ENCODE peak calls at places on chromosomes 13 and 19, in seven cellular contexts. One of them, this sample, is unnamed.

GRCh38 chr13:62088155-62088554 is 672.5 kb upstream of the PCDH20 start:
- DNase-seq in choroid plexus epithelial cell: no peak
- DNase-seq in thoracic aorta: no peak
- DNase-seq in lower leg skin: no peak
- DNase-seq in brain microvascular endothelial cell: no peak
- DNase-seq in tibial nerve: no peak
- DNase-seq in pancreas: no peak
- DNase-seq in this sample: no peak

GRCh38 chr13:41614671-41615519 is 157.5 kb downstream of the RGCC start:
- DNase-seq in choroid plexus epithelial cell: peak
- DNase-seq in thoracic aorta: no peak
- DNase-seq in lower leg skin: no peak
- DNase-seq in brain microvascular endothelial cell: no peak
- DNase-seq in tibial nerve: no peak
- DNase-seq in pancreas: no peak
- DNase-seq in this sample: peak

GRCh38 chr13:34011552-34012085 is 193.7 kb downstream of the RFC3 start:
- DNase-seq in choroid plexus epithelial cell: no peak
- DNase-seq in thoracic aorta: no peak
- DNase-seq in lower leg skin: no peak
- DNase-seq in brain microvascular endothelial cell: no peak
- DNase-seq in tibial nerve: no peak
- DNase-seq in pancreas: no peak
- DNase-seq in this sample: no peak

GRCh38 chr19:11152318-11153062 is 3.1 kb downstream of the SPC24 start:
- DNase-seq in choroid plexus epithelial cell: peak
- DNase-seq in thoracic aorta: no peak
- DNase-seq in lower leg skin: peak
- DNase-seq in brain microvascular endothelial cell: no peak
- DNase-seq in tibial nerve: peak
- DNase-seq in pancreas: peak
- DNase-seq in this sample: peak

GRCh38 chr19:3573162-3573857 is 566 bp downstream of the HMG20B start:
- DNase-seq in choroid plexus epithelial cell: peak
- DNase-seq in thoracic aorta: no peak
- DNase-seq in lower leg skin: no peak
- DNase-seq in brain microvascular endothelial cell: no peak
- DNase-seq in tibial nerve: no peak
- DNase-seq in pancreas: no peak
- DNase-seq in this sample: no peak

GRCh38 chr19:12834976-12835757 is 788 bp upstream of the RTBDN start:
- DNase-seq in choroid plexus epithelial cell: no peak
- DNase-seq in thoracic aorta: no peak
- DNase-seq in lower leg skin: no peak
- DNase-seq in brain microvascular endothelial cell: no peak
- DNase-seq in tibial nerve: no peak
- DNase-seq in pancreas: peak
- DNase-seq in this sample: no peak

GRCh38 chr19:2302319-2303208 is 5.4 kb downstream of the LINGO3 start:
- DNase-seq in choroid plexus epithelial cell: peak
- DNase-seq in thoracic aorta: no peak
- DNase-seq in lower leg skin: no peak
- DNase-seq in brain microvascular endothelial cell: peak
- DNase-seq in tibial nerve: no peak
- DNase-seq in pancreas: no peak
- DNase-seq in this sample: peak

GRCh38 chr19:29836409-29836825 is 24.6 kb downstream of the CCNE1 start:
- DNase-seq in choroid plexus epithelial cell: no peak
- DNase-seq in thoracic aorta: no peak
- DNase-seq in lower leg skin: no peak
- DNase-seq in brain microvascular endothelial cell: no peak
- DNase-seq in tibial nerve: no peak
- DNase-seq in pancreas: no peak
- DNase-seq in this sample: no peak

GRCh38 chr13:111211789-111212516 is 96.8 kb downstream of the ARHGEF7 start:
- DNase-seq in choroid plexus epithelial cell: peak
- DNase-seq in thoracic aorta: no peak
- DNase-seq in lower leg skin: no peak
- DNase-seq in brain microvascular endothelial cell: peak
- DNase-seq in tibial nerve: no peak
- DNase-seq in pancreas: no peak
- DNase-seq in this sample: peak

GRCh38 chr19:28539759-28540158 is 673.2 kb downstream of the UQCRFS1 start:
- DNase-seq in choroid plexus epithelial cell: no peak
- DNase-seq in thoracic aorta: no peak
- DNase-seq in lower leg skin: no peak
- DNase-seq in brain microvascular endothelial cell: no peak
- DNase-seq in tibial nerve: no peak
- DNase-seq in pancreas: no peak
- DNase-seq in this sample: no peak

GRCh38 chr13:97286317-97287046 is 64.3 kb downstream of the MBNL2 start:
- DNase-seq in choroid plexus epithelial cell: no peak
- DNase-seq in thoracic aorta: no peak
- DNase-seq in lower leg skin: no peak
- DNase-seq in brain microvascular endothelial cell: no peak
- DNase-seq in tibial nerve: no peak
- DNase-seq in pancreas: no peak
- DNase-seq in this sample: no peak

GRCh38 chr19:54390942-54391577 is 24.2 kb upstream of the TTYH1 start:
- DNase-seq in choroid plexus epithelial cell: peak
- DNase-seq in thoracic aorta: no peak
- DNase-seq in lower leg skin: no peak
- DNase-seq in brain microvascular endothelial cell: peak
- DNase-seq in tibial nerve: no peak
- DNase-seq in pancreas: peak
- DNase-seq in this sample: peak

GRCh38 chr13:36183901-36184300 is 30.5 kb downstream of the SOHLH2 start:
- DNase-seq in choroid plexus epithelial cell: no peak
- DNase-seq in thoracic aorta: no peak
- DNase-seq in lower leg skin: no peak
- DNase-seq in brain microvascular endothelial cell: no peak
- DNase-seq in tibial nerve: no peak
- DNase-seq in pancreas: no peak
- DNase-seq in this sample: no peak

GRCh38 chr13:106433066-106433465 is 102.4 kb downstream of the EFNB2 start:
- DNase-seq in choroid plexus epithelial cell: no peak
- DNase-seq in thoracic aorta: no peak
- DNase-seq in lower leg skin: no peak
- DNase-seq in brain microvascular endothelial cell: no peak
- DNase-seq in tibial nerve: no peak
- DNase-seq in pancreas: no peak
- DNase-seq in this sample: no peak

GRCh38 chr13:87130401-87130800 is 540.8 kb upstream of the SLITRK5 start:
- DNase-seq in choroid plexus epithelial cell: peak
- DNase-seq in thoracic aorta: no peak
- DNase-seq in lower leg skin: no peak
- DNase-seq in brain microvascular endothelial cell: no peak
- DNase-seq in tibial nerve: no peak
- DNase-seq in pancreas: no peak
- DNase-seq in this sample: no peak

GRCh38 chr13:98317573-98318171 is 140.6 kb upstream of the RNF113B start:
- DNase-seq in choroid plexus epithelial cell: no peak
- DNase-seq in thoracic aorta: no peak
- DNase-seq in lower leg skin: no peak
- DNase-seq in brain microvascular endothelial cell: no peak
- DNase-seq in tibial nerve: no peak
- DNase-seq in pancreas: no peak
- DNase-seq in this sample: no peak

GRCh38 chr13:22880756-22881701 is 299.8 kb upstream of the SGCG start:
- DNase-seq in choroid plexus epithelial cell: no peak
- DNase-seq in thoracic aorta: no peak
- DNase-seq in lower leg skin: no peak
- DNase-seq in brain microvascular endothelial cell: no peak
- DNase-seq in tibial nerve: no peak
- DNase-seq in pancreas: no peak
- DNase-seq in this sample: no peak

GRCh38 chr19:29260477-29261317 is 47.7 kb upstream of the UQCRFS1 start:
- DNase-seq in choroid plexus epithelial cell: peak
- DNase-seq in thoracic aorta: no peak
- DNase-seq in lower leg skin: no peak
- DNase-seq in brain microvascular endothelial cell: no peak
- DNase-seq in tibial nerve: no peak
- DNase-seq in pancreas: no peak
- DNase-seq in this sample: peak

GRCh38 chr19:1671716-1672037 is 19.3 kb upstream of the TCF3 start:
- DNase-seq in choroid plexus epithelial cell: no peak
- DNase-seq in thoracic aorta: no peak
- DNase-seq in lower leg skin: no peak
- DNase-seq in brain microvascular endothelial cell: no peak
- DNase-seq in tibial nerve: no peak
- DNase-seq in pancreas: no peak
- DNase-seq in this sample: no peak

GRCh38 chr19:2116507-2116906 is 19.8 kb downstream of the IZUMO4 start:
- DNase-seq in choroid plexus epithelial cell: no peak
- DNase-seq in thoracic aorta: no peak
- DNase-seq in lower leg skin: no peak
- DNase-seq in brain microvascular endothelial cell: no peak
- DNase-seq in tibial nerve: no peak
- DNase-seq in pancreas: peak
- DNase-seq in this sample: no peak

GRCh38 chr19:38869836-38870607 is 8.1 kb downstream of the RINL start:
- DNase-seq in choroid plexus epithelial cell: peak
- DNase-seq in thoracic aorta: no peak
- DNase-seq in lower leg skin: peak
- DNase-seq in brain microvascular endothelial cell: peak
- DNase-seq in tibial nerve: peak
- DNase-seq in pancreas: peak
- DNase-seq in this sample: peak

GRCh38 chr13:61608138-61608537 is 192.5 kb upstream of the PCDH20 start:
- DNase-seq in choroid plexus epithelial cell: no peak
- DNase-seq in thoracic aorta: no peak
- DNase-seq in lower leg skin: no peak
- DNase-seq in brain microvascular endothelial cell: no peak
- DNase-seq in tibial nerve: no peak
- DNase-seq in pancreas: no peak
- DNase-seq in this sample: no peak

GRCh38 chr13:19618925-19619324 is 14.5 kb upstream of the MPHOSPH8 start:
- DNase-seq in choroid plexus epithelial cell: peak
- DNase-seq in thoracic aorta: no peak
- DNase-seq in lower leg skin: no peak
- DNase-seq in brain microvascular endothelial cell: peak
- DNase-seq in tibial nerve: no peak
- DNase-seq in pancreas: no peak
- DNase-seq in this sample: peak

DNA sequence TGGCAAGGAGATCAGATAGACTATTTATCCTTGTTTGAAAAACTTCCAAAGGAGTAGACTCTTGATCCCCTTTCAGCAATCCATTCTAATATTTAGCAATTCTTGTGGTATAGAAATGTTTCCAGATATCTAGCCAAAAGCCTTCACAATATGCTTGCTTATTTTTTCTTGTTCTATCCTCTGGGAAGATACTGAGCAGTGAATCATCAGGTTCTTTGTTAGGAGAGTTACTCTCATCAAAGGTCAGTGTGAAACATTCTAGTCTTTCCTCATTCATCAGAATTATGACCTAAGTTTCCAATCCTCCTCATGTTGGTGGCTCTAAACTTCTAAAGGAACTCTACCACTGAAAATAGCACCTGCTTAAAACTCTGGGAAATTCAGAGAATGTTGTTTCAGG is 3.9 kb downstream of the GPC6 start:
- DNase-seq in choroid plexus epithelial cell: peak
- DNase-seq in thoracic aorta: no peak
- DNase-seq in lower leg skin: no peak
- DNase-seq in brain microvascular endothelial cell: no peak
- DNase-seq in tibial nerve: no peak
- DNase-seq in pancreas: no peak
- DNase-seq in this sample: peak
- H3K4me3 ChIP-seq in choroid plexus epithelial cell: no peak
- H3K4me3 ChIP-seq in thoracic aorta: peak
- H3K4me3 ChIP-seq in lower leg skin: no peak
- H3K4me3 ChIP-seq in brain microvascular endothelial cell: peak
- H3K4me3 ChIP-seq in tibial nerve: no peak
- H3K4me3 ChIP-seq in pancreas: no peak
- H3K4me3 ChIP-seq in this sample: peak

GRCh38 chr13:26502826-26503225 is 54.7 kb upstream of the WASF3 start:
- DNase-seq in choroid plexus epithelial cell: peak
- DNase-seq in thoracic aorta: no peak
- DNase-seq in lower leg skin: peak
- DNase-seq in brain microvascular endothelial cell: peak
- DNase-seq in tibial nerve: peak
- DNase-seq in pancreas: no peak
- DNase-seq in this sample: peak
- TF ChIP-seq CTCF in choroid plexus epithelial cell: peak
- TF ChIP-seq CTCF in thoracic aorta: no peak
- TF ChIP-seq CTCF in lower leg skin: no peak
- TF ChIP-seq CTCF in brain microvascular endothelial cell: peak
- TF ChIP-seq CTCF in tibial nerve: no peak
- TF ChIP-seq CTCF in pancreas: no peak
- TF ChIP-seq CTCF in this sample: peak

GRCh38 chr19:50427997-50428425 is 4.7 kb upstream of the MYBPC2 start:
- DNase-seq in choroid plexus epithelial cell: peak
- DNase-seq in thoracic aorta: no peak
- DNase-seq in lower leg skin: peak
- DNase-seq in brain microvascular endothelial cell: peak
- DNase-seq in tibial nerve: peak
- DNase-seq in pancreas: peak
- DNase-seq in this sample: peak
- H3K4me3 ChIP-seq in choroid plexus epithelial cell: peak
- H3K4me3 ChIP-seq in thoracic aorta: peak
- H3K4me3 ChIP-seq in lower leg skin: no peak
- H3K4me3 ChIP-seq in brain microvascular endothelial cell: peak
- H3K4me3 ChIP-seq in tibial nerve: peak
- H3K4me3 ChIP-seq in pancreas: peak
- H3K4me3 ChIP-seq in this sample: peak

GRCh38 chr19:41754596-41754995 is 734 bp upstream of the CEACAM6 start:
- DNase-seq in choroid plexus epithelial cell: no peak
- DNase-seq in thoracic aorta: no peak
- DNase-seq in lower leg skin: no peak
- DNase-seq in brain microvascular endothelial cell: no peak
- DNase-seq in tibial nerve: no peak
- DNase-seq in pancreas: no peak
- DNase-seq in this sample: no peak

GRCh38 chr19:41748012-41748411 is 7.3 kb upstream of the CEACAM6 start:
- DNase-seq in choroid plexus epithelial cell: no peak
- DNase-seq in thoracic aorta: no peak
- DNase-seq in lower leg skin: no peak
- DNase-seq in brain microvascular endothelial cell: no peak
- DNase-seq in tibial nerve: no peak
- DNase-seq in pancreas: no peak
- DNase-seq in this sample: no peak

GRCh38 chr19:41755328-41755913 is at the start of gene CEACAM6:
- DNase-seq in choroid plexus epithelial cell: no peak
- DNase-seq in thoracic aorta: no peak
- DNase-seq in lower leg skin: peak
- DNase-seq in brain microvascular endothelial cell: no peak
- DNase-seq in tibial nerve: no peak
- DNase-seq in pancreas: no peak
- DNase-seq in this sample: no peak

GRCh38 chr19:41753936-41754529 is 1.3 kb upstream of the CEACAM6 start:
- DNase-seq in choroid plexus epithelial cell: peak
- DNase-seq in thoracic aorta: no peak
- DNase-seq in lower leg skin: peak
- DNase-seq in brain microvascular endothelial cell: peak
- DNase-seq in tibial nerve: peak
- DNase-seq in pancreas: peak
- DNase-seq in this sample: peak

DNA sequence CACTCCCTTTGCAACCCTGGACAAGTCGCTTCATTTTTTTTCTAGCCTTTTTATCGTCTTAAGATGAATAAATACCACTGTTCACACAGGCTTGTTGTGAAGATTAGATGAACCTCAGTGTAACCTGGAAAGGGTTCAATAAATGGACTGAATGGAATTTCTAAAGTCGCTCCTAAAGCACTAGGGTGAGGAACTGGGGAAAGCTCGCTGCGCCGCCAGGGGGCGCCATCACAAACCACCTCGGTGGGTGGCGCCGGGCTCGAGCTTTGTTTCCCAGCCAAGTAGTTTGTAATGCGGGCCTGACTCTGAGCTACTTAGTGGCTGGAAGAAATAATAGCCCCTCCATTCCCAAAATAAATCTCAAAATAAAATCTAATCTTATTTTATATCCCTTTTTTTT is 2.2 kb upstream of the CEACAM6 start:
- DNase-seq in choroid plexus epithelial cell: peak
- DNase-seq in thoracic aorta: no peak
- DNase-seq in lower leg skin: peak
- DNase-seq in brain microvascular endothelial cell: peak
- DNase-seq in tibial nerve: peak
- DNase-seq in pancreas: peak
- DNase-seq in this sample: peak
- TF ChIP-seq CTCF in choroid plexus epithelial cell: peak
- TF ChIP-seq CTCF in thoracic aorta: peak
- TF ChIP-seq CTCF in lower leg skin: no peak
- TF ChIP-seq CTCF in brain microvascular endothelial cell: peak
- TF ChIP-seq CTCF in tibial nerve: peak
- TF ChIP-seq CTCF in pancreas: peak
- TF ChIP-seq CTCF in this sample: peak

This sample was measured in fibroblast of the aortic adventitia.